ENCODE peak calls at places on chromosome 17, in five cellular contexts. Y is HepG2, T is A549, C is H1, F is K562. E is an unnamed sample.

GRCh38 chr17:42819939-42820535 is 4.0 kb downstream of the BECN1 start:
- DNase-seq in F (peak; percentile 86), T (peak; percentile 85), C (peak; percentile 77), Y (peak; percentile 88), E (no peak)

GRCh38 chr17:58630883-58631522 is 60.8 kb downstream of the TEX14 start:
- DNase-seq in Y (no peak), C (peak; percentile 51), F (peak; percentile 88), T (no peak), E (no peak)

GRCh38 chr17:5201011-5201410 is 9.3 kb upstream of the ZNF594 start:
- DNase-seq in C (no peak), F (no peak), T (no peak), Y (no peak), E (no peak)

GRCh38 chr17:58153046-58153445 is 4.9 kb downstream of the OR4D1 start:
- DNase-seq in Y (no peak), F (no peak), C (no peak), T (no peak), E (no peak)

GRCh38 chr17:48440660-48441059 is 10.6 kb upstream of the SKAP1 start:
- DNase-seq in F (no peak), C (no peak), T (no peak), Y (no peak), E (no peak)

GRCh38 chr17:47727704-47728036 is 5.4 kb upstream of the TBX21 start:
- DNase-seq in C (no peak), F (no peak), T (no peak), Y (no peak), E (no peak)

GRCh38 chr17:81518113-81518784 is 5.7 kb upstream of the ACTG1 start:
- DNase-seq in F (no peak), C (peak; percentile 58), Y (no peak), T (no peak), E (no peak)

GRCh38 chr17:72424505-72425117 is 303.8 kb downstream of the SOX9 start:
- DNase-seq in C (no peak), F (no peak), Y (no peak), T (no peak), E (no peak)

GRCh38 chr17:49574283-49574892 is 1.3 kb upstream of the NXPH3 start:
- DNase-seq in Y (no peak), T (no peak), C (no peak), F (no peak), E (no peak)

GRCh38 chr17:41490620-41491019 is 910 bp upstream of the KRT36 start:
- DNase-seq in Y (no peak), T (no peak), C (no peak), F (no peak), E (no peak)

GRCh38 chr17:28711723-28712036 is at the start of gene PROCA1:
- DNase-seq in C (no peak), Y (no peak), T (no peak), F (peak; percentile 81), E (no peak)

GRCh38 chr17:78995761-78996451 is 13.7 kb downstream of the CANT1 start:
- DNase-seq in T (no peak), C (no peak), F (no peak), Y (no peak), E (no peak)

GRCh38 chr17:21140911-21141310 is 14.1 kb downstream of the DHRS7B start:
- DNase-seq in Y (no peak), F (no peak), T (no peak), C (no peak), E (no peak)

DNA sequence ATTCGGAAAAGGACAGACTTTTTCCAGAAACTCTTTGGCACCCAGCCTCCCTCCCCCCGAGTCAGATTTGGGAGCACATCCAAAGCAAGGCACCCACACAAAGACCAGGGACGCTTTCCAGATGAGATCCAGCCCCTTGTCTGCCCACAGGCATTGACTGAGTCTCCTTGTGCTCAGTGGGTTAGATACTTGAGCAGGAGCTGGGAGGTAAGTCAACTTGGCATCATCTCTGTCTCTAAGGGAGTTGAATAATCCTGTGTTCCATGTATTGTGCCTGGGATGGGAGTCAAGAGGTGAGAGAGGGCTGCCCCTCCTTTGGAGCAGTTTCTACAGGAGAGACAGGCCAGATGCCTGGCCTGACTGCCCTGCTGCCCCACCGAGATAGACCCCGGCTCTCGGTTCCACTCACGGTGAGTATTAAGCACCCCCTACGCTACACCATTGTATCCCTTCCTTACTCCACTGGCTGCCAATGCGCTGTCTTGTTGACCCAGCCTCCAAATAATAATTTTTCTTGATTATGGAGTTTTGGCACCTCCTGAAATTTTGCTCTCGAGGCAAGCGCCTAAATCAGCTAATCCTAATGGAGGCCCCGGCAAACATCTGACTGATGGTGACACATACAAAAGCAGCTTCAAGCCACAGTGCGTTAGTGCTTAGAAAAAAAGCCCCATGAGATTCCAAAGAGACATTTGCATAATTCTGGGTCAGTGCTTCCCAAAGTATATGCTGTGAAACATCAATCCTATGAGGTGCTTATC is 29.6 kb upstream of the MAP3K14 start:
- DNase-seq in F (no peak), C (no peak), T (no peak), Y (no peak), E (no peak)
- TF ChIP-seq KDM1A in F (no peak), C (no peak), T (no peak), Y (no peak), E (no peak)

DNA sequence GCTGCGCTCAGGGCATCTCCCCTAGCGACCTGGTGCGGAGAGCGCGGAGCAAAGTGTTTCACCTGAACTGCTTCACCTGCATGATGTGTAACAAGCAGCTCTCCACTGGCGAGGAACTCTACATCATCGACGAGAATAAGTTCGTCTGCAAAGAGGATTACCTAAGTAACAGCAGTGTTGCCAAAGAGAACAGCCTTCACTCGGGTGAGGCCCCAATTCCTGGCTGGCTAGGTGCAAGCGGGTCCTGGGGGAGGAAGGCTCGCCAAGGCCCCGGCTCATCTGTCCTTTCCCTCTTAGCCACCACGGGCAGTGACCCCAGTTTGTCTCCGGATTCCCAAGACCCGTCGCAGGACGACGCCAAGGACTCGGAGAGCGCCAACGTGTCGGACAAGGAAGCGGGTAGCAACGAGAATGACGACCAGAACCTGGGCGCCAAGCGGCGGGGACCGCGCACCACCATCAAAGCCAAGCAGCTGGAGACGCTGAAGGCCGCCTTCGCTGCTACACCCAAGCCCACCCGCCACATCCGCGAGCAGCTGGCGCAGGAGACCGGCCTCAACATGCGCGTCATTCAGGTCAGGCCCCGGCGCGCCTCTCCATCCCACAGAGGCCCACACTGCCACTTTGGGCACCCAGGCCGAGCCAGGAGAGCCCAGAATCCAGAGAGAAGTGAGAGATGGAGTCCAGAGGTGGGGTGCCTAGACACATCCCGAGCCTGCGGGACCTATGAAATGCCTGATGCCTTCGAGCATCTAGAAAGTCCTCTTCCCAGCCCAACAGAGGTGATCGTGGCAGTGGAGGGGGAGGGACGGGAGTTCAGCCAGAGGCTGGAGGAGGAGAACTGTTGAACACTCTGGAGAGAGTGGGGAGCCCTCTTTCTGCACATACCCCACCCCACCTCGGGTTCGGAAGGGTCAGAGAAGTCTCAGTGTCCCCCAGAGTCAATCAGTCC is 3.3 kb downstream of the LHX1 start:
- DNase-seq in Y (no peak), T (no peak), C (peak; percentile 64), F (no peak), E (no peak)
- TF ChIP-seq KDM1A in Y (no peak), T (no peak), C (no peak), F (no peak), E (no peak)

DNA sequence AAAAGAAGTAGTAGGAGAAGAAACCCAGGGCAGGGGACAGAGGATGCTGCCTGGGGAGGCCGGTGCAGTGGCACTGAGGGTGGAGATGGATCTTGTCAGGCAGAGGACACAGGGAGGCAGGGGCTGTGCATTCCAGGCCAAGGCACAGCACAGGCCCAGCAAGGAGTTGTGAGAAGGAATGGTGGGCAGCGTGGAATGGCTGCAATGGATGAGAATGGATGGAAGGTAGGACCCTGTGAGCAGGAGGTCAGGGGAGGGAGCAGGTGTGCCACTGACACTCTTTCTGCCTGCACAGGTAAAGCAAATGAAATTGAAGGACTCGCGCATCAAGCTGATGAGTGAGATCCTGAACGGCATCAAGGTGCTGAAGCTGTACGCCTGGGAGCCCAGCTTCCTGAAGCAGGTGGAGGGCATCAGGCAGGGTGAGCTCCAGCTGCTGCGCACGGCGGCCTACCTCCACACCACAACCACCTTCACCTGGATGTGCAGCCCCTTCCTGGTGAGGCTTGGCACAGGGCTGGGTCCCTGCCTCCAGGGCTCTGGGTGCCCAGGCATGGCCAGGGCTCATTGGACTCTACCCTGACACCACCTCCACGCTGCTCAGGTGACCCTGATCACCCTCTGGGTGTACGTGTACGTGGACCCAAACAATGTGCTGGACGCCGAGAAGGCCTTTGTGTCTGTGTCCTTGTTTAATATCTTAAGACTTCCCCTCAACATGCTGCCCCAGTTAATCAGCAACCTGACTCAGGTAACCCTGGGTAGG is 32.8 kb downstream of the ABCC3 start:
- DNase-seq in Y (no peak), F (no peak), C (no peak), T (no peak), E (no peak)
- TF ChIP-seq KDM1A in Y (no peak), F (no peak), C (no peak), T (no peak), E (no peak)

GRCh38 chr17:75128694-75129505 is 2.6 kb downstream of the NT5C start:
- DNase-seq in Y (no peak), F (no peak), C (no peak), T (no peak), E (no peak)

GRCh38 chr17:75131278-75132017 is at the start of gene NT5C:
- DNase-seq in C (peak; percentile 91), F (peak; percentile 92), T (peak; percentile 85), Y (peak; percentile 79), E (no peak)

GRCh38 chr17:75130059-75130631 is 1.4 kb downstream of the NT5C start:
- DNase-seq in F (no peak), Y (no peak), C (no peak), T (no peak), E (no peak)

GRCh38 chr17:75129576-75129975 is 2.0 kb downstream of the NT5C start:
- DNase-seq in T (no peak), F (no peak), Y (no peak), C (no peak), E (no peak)

DNA sequence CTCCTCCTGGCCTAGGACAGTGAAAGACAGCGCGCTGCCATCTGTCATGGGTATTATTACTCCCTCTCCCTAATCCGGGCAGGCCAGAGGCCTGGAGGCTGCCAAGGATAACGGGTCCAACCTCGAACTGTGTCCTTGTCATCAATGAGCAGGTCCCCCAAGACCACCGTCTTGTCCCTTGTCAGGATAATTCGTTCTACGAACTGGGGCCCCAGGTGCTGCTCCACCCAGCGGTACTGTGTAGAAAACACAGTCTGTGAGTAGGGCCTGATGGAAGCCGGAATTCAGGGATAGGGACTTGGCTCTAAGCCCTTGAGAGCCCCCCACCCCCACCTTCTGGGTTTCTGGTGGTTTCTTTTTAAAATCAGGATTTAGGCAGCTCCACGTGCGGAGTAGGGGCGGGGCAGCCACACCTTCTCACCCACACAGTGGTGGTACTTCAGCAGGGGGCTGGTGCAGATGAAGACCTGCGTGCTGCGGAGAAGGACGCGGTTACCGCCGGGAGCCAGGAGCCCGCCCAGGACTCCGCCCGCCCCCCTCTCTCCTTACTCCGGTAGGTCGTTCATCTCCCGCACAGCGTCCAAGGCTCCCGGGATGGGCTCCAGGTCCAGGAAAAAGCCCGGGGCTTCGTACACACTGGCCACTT is 787 bp downstream of the NT5C start:
- DNase-seq in Y (peak; percentile 68), F (peak; percentile 84), T (peak; percentile 81), C (peak; percentile 79), E (no peak)
- TF ChIP-seq KDM1A in Y (no peak), F (peak; percentile 10), T (no peak), C (no peak), E (no peak)

GRCh38 chr17:10428781-10429180 is 7.0 kb upstream of the MYH8 start:
- DNase-seq in F (no peak), T (no peak), C (no peak), Y (no peak), E (no peak)
- TF ChIP-seq KDM1A in F (no peak), T (no peak), C (no peak), Y (no peak), E (no peak)

GRCh38 chr17:68790481-68790880 is 164.7 kb downstream of the ABCA8 start:
- DNase-seq in Y (no peak), C (no peak), F (no peak), T (no peak), E (no peak)
- TF ChIP-seq KDM1A in Y (no peak), C (no peak), F (no peak), T (no peak), E (no peak)